ENCODE peak calls at places on chromosomes 3 and 15, in four cellular contexts. O is ascending aorta, P is tibial artery, Z is fibroblast of mammary gland. B is an unnamed sample.

GRCh38 chr3:48222616-48223513 is at the start of gene CAMP:
- DNase-seq in Z (peak; percentile 44), O (peak; percentile 79), P (peak; percentile 87), B (peak; percentile 97)

GRCh38 chr3:137324114-137324513 is 366.3 kb downstream of the IL20RB start:
- DNase-seq in O (no peak), P (no peak), Z (no peak), B (no peak)

GRCh38 chr3:127714866-127715265 is 42.1 kb downstream of the ABTB1 start:
- DNase-seq in O (no peak), P (no peak), Z (no peak), B (peak; percentile 22)

GRCh38 chr15:100115711-100116090 is 226.1 kb downstream of the ADAMTS17 start:
- DNase-seq in Z (peak; percentile 80), O (no peak), P (no peak), B (no peak)

GRCh38 chr15:90412356-90413194 is 24.5 kb downstream of the IQGAP1 start:
- DNase-seq in P (no peak), O (peak; percentile 71), Z (peak; percentile 61), B (peak; percentile 83)

GRCh38 chr3:71616571-71617021 is 33.1 kb upstream of the FOXP1 start:
- DNase-seq in O (no peak), P (no peak), Z (no peak), B (no peak)

GRCh38 chr15:65263313-65263712 is 23.4 kb downstream of the PARP16 start:
- DNase-seq in Z (no peak), P (no peak), O (no peak), B (no peak)

GRCh38 chr15:64847448-64847847 is 5.7 kb downstream of the PLEKHO2 start:
- DNase-seq in P (no peak), Z (no peak), O (no peak), B (no peak)

GRCh38 chr3:99084825-99085224 is 183.3 kb upstream of the DCBLD2 start:
- DNase-seq in P (no peak), Z (peak; percentile 56), O (no peak), B (no peak)

GRCh38 chr3:46680298-46680826 is 13.1 kb downstream of the ALS2CL start:
- DNase-seq in O (no peak), Z (no peak), P (no peak), B (no peak)

GRCh38 chr3:11221818-11222217 is 50.4 kb upstream of the ATG7 start:
- DNase-seq in Z (no peak), O (no peak), P (no peak), B (no peak)

GRCh38 chr3:176939022-176939817 is 258.1 kb downstream of the TBL1XR1 start:
- DNase-seq in Z (peak; percentile 85), P (no peak), O (no peak), B (no peak)

GRCh38 chr15:81012588-81012987 is 11.9 kb downstream of the TLNRD1 start:
- DNase-seq in P (no peak), Z (no peak), O (no peak), B (no peak)

GRCh38 chr3:31848921-31849320 is 132.1 kb downstream of the OSBPL10 start:
- DNase-seq in Z (no peak), O (no peak), P (no peak), B (no peak)

GRCh38 chr3:46848271-46849097 is 14.8 kb downstream of the MYL3 start:
- DNase-seq in P (no peak), Z (peak; percentile 91), O (peak; percentile 73), B (peak; percentile 28)

GRCh38 chr15:55060831-55061230 is 135.9 kb downstream of the RSL24D1 start:
- DNase-seq in Z (no peak), P (no peak), O (no peak), B (no peak)

GRCh38 chr15:43762824-43763223 is 13.9 kb downstream of the ELL3 start:
- DNase-seq in Z (peak; percentile 17), O (no peak), P (no peak), B (no peak)

GRCh38 chr3:59245879-59246501 is 196.2 kb upstream of the CFAP20DC start:
- DNase-seq in P (no peak), O (no peak), Z (peak; percentile 4), B (no peak)

GRCh38 chr15:86829251-86829650 is 749.6 kb downstream of the AGBL1 start:
- DNase-seq in P (no peak), Z (no peak), O (no peak), B (no peak)

GRCh38 chr3:180855364-180855763 is 57.1 kb upstream of the FXR1 start:
- DNase-seq in O (no peak), Z (peak; percentile 6), P (no peak), B (no peak)

GRCh38 chr3:60424034-60424433 is 827.2 kb downstream of the FHIT start:
- DNase-seq in O (no peak), Z (no peak), P (no peak), B (no peak)

GRCh38 chr15:29698030-29698701 is 124.1 kb downstream of the TJP1 start:
- DNase-seq in P (no peak), Z (peak; percentile 90), O (peak; percentile 40), B (no peak)

GRCh38 chr3:58095471-58096145 is 87.4 kb downstream of the FLNB start:
- DNase-seq in P (no peak), Z (no peak), O (peak; percentile 67), B (no peak)

GRCh38 chr15:72231066-72231846 is at the start of gene PKM:
- DNase-seq in Z (peak; percentile 97), O (peak; percentile 98), P (peak; percentile 98), B (peak; percentile 95)

GRCh38 chr3:156218353-156218744 is 98.0 kb downstream of the KCNAB1 start:
- DNase-seq in Z (peak; percentile 69), O (no peak), P (no peak), B (no peak)

GRCh38 chr3:46466273-46466672 is 1.6 kb upstream of the LTF start:
- DNase-seq in O (peak; percentile 51), P (no peak), Z (no peak), B (no peak)

GRCh38 chr3:65233561-65233960 is 545.8 kb upstream of the ADAMTS9 start:
- DNase-seq in Z (no peak), P (no peak), O (no peak), B (no peak)

GRCh38 chr15:34588046-34588674 is 4.7 kb upstream of the GOLGA8B start:
- DNase-seq in P (no peak), Z (peak; percentile 90), O (peak; percentile 85), B (no peak)

GRCh38 chr15:99130765-99131440 is 26.0 kb downstream of the SYNM start:
- DNase-seq in Z (no peak), O (no peak), P (no peak), B (no peak)

GRCh38 chr3:45113625-45114050 is 32.5 kb downstream of the CDCP1 start:
- DNase-seq in O (no peak), Z (no peak), P (no peak), B (no peak)

GRCh38 chr3:17938313-17938712 is 195.9 kb upstream of the TBC1D5 start:
- DNase-seq in Z (no peak), P (no peak), O (no peak), B (no peak)

GRCh38 chr3:196198081-196198675 is 13.0 kb downstream of the ZDHHC19 start:
- DNase-seq in O (no peak), P (no peak), Z (no peak), B (no peak)

GRCh38 chr3:196202516-196202970 is 8.7 kb downstream of the ZDHHC19 start:
- DNase-seq in P (no peak), Z (peak; percentile 21), O (peak; percentile 73), B (peak; percentile 86)

GRCh38 chr3:196195664-196196255 is 15.4 kb downstream of the ZDHHC19 start:
- DNase-seq in O (no peak), P (no peak), Z (no peak), B (no peak)

GRCh38 chr3:196197524-196197923 is 13.7 kb downstream of the ZDHHC19 start:
- DNase-seq in O (no peak), Z (no peak), P (no peak), B (no peak)

GRCh38 chr3:196198771-196199753 is 12.1 kb downstream of the ZDHHC19 start:
- DNase-seq in P (no peak), Z (peak; percentile 15), O (no peak), B (no peak)
- TF ChIP-seq CTCF in P (no peak), Z (peak; percentile 26), O (no peak), B (no peak)

GRCh38 chr15:41861736-41862356 is 23.2 kb downstream of the PLA2G4B start:
- DNase-seq in P (no peak), Z (no peak), O (no peak), B (no peak)

GRCh38 chr15:41858756-41859155 is 20.1 kb downstream of the PLA2G4B start:
- DNase-seq in Z (no peak), P (no peak), O (no peak), B (no peak)

GRCh38 chr15:41862515-41863116 is 24.0 kb downstream of the PLA2G4B start:
- DNase-seq in P (no peak), O (no peak), Z (no peak), B (no peak)

GRCh38 chr15:41857316-41857715 is 18.7 kb downstream of the PLA2G4B start:
- DNase-seq in O (no peak), P (no peak), Z (no peak), B (no peak)

DNA sequence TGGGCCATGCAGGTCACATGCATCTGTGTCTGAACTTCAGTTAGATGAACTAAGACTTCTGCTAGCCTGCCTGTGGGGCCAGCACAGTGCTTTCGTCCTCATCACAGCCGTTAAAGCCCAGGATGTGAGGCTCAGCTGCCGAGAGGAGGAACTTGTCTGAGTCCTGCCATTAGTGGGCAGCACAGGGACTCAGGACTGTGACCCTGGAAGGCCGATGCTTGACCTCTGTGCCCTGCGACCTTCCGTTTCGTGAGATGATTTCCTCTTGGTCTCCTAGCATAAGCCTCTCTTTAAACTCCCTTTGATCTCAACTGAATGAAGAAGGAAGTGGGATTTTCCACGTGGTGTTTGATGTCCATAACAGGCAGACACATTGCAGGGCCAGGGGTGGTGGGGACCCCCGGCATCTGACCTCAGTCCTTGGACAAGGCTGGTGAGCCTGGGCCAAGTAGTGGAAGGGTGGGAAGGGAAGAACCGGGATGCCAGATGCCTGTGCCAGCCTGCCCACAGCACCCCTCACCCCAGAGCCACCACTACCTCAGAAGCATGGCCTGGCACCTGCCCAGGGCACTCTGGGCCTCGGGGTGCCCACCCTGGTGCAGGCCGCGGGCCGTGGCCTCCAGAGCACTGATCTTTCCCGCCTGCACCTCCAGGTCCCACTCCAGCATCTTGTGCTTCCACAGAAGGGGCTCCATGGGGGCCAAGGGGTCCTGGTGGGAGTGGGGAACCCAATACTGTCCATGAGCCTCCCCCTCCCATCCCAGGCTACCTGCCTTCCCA is 21.6 kb downstream of the PLA2G4B start:
- DNase-seq in P (no peak), Z (no peak), O (no peak), B (peak; percentile 70)
- TF ChIP-seq CTCF in P (no peak), Z (no peak), O (no peak), B (peak; percentile 43)

DNA sequence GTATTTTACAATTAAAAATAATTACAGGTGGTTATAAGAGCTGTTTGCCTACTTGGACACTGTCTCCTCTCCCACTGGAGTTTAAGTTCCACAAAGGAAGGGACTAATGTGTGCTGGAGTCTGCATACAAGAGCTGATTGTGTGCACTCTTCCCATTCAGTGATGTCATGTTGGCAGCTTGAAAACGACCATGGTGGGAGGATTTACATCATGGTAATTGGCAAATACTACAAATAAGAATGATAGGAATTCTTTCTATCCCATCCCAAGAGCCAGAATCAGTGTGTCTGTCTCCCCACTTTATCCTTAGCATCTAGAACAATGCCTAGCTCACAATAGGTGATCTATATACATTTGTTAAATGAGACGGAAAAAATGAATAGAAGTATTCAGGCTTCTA is 14.1 kb downstream of the ITGA11 start:
- DNase-seq in Z (no peak), P (peak; percentile 10), O (peak; percentile 25), B (no peak)
- TF ChIP-seq CTCF in Z (no peak), P (no peak), O (no peak), B (no peak)

GRCh38 chr3:9250236-9250635 is 790 bp upstream of the SRGAP3 start:
- DNase-seq in O (no peak), P (no peak), Z (no peak), B (no peak)
- TF ChIP-seq CTCF in O (no peak), P (no peak), Z (peak; percentile 16), B (no peak)

B was measured in CD14-positive monocyte.